ENCODE peak calls at places on chromosomes 7 and 10, in five cellular contexts. One of them, this sample, is unnamed.

GRCh38 chr7:57308631-57309408 is 141.2 kb upstream of the ZNF716 start:
- DNase-seq in HepG2: no peak
- DNase-seq in GM12878: no peak
- DNase-seq in A549: no peak
- DNase-seq in endothelial cell of umbilical vein: no peak
- DNase-seq in this sample: peak

GRCh38 chr7:23529262-23529859 is 2.4 kb downstream of the TRA2A start:
- DNase-seq in HepG2: no peak
- DNase-seq in GM12878: no peak
- DNase-seq in A549: no peak
- DNase-seq in endothelial cell of umbilical vein: no peak
- DNase-seq in this sample: no peak

GRCh38 chr10:103820101-103821062 is 35.0 kb downstream of the SH3PXD2A start:
- DNase-seq in HepG2: no peak
- DNase-seq in GM12878: no peak
- DNase-seq in A549: no peak
- DNase-seq in endothelial cell of umbilical vein: peak
- DNase-seq in this sample: no peak

GRCh38 chr10:17244712-17245365 is 16.8 kb downstream of the VIM start:
- DNase-seq in HepG2: no peak
- DNase-seq in GM12878: no peak
- DNase-seq in A549: no peak
- DNase-seq in endothelial cell of umbilical vein: peak
- DNase-seq in this sample: no peak

GRCh38 chr7:99561735-99562051 is 3.3 kb downstream of the ZNF655 start:
- DNase-seq in HepG2: no peak
- DNase-seq in GM12878: no peak
- DNase-seq in A549: no peak
- DNase-seq in endothelial cell of umbilical vein: no peak
- DNase-seq in this sample: no peak

GRCh38 chr7:137351941-137352340 is 8.4 kb upstream of the PTN start:
- DNase-seq in HepG2: no peak
- DNase-seq in GM12878: no peak
- DNase-seq in A549: no peak
- DNase-seq in endothelial cell of umbilical vein: no peak
- DNase-seq in this sample: no peak

GRCh38 chr10:65911431-65911830 is 1014.4 kb upstream of the LRRTM3 start:
- DNase-seq in HepG2: no peak
- DNase-seq in GM12878: no peak
- DNase-seq in A549: no peak
- DNase-seq in endothelial cell of umbilical vein: no peak
- DNase-seq in this sample: peak

GRCh38 chr7:40059057-40059456 is 75.4 kb downstream of the MPLKIP start:
- DNase-seq in HepG2: no peak
- DNase-seq in GM12878: no peak
- DNase-seq in A549: no peak
- DNase-seq in endothelial cell of umbilical vein: no peak
- DNase-seq in this sample: no peak

GRCh38 chr10:60140681-60141632 is 234.6 kb upstream of the CCDC6 start:
- DNase-seq in HepG2: peak
- DNase-seq in GM12878: no peak
- DNase-seq in A549: no peak
- DNase-seq in endothelial cell of umbilical vein: no peak
- DNase-seq in this sample: no peak

GRCh38 chr7:155858521-155859061 is 46.3 kb upstream of the SHH start:
- DNase-seq in HepG2: no peak
- DNase-seq in GM12878: no peak
- DNase-seq in A549: peak
- DNase-seq in endothelial cell of umbilical vein: no peak
- DNase-seq in this sample: no peak

GRCh38 chr7:47401571-47402570 is 180.0 kb downstream of the TNS3 start:
- DNase-seq in HepG2: no peak
- DNase-seq in GM12878: no peak
- DNase-seq in A549: no peak
- DNase-seq in endothelial cell of umbilical vein: no peak
- DNase-seq in this sample: no peak

GRCh38 chr7:9200666-9201065 is 767.3 kb downstream of the NXPH1 start:
- DNase-seq in HepG2: no peak
- DNase-seq in GM12878: no peak
- DNase-seq in A549: no peak
- DNase-seq in endothelial cell of umbilical vein: no peak
- DNase-seq in this sample: no peak

GRCh38 chr7:101924171-101924570 is 106.7 kb downstream of the CUX1 start:
- DNase-seq in HepG2: no peak
- DNase-seq in GM12878: no peak
- DNase-seq in A549: no peak
- DNase-seq in endothelial cell of umbilical vein: peak
- DNase-seq in this sample: no peak

GRCh38 chr10:29535012-29535777 is 99.6 kb downstream of the SVIL start:
- DNase-seq in HepG2: peak
- DNase-seq in GM12878: no peak
- DNase-seq in A549: peak
- DNase-seq in endothelial cell of umbilical vein: peak
- DNase-seq in this sample: peak

GRCh38 chr7:30921540-30921930 is 9.9 kb downstream of the AQP1 start:
- DNase-seq in HepG2: no peak
- DNase-seq in GM12878: no peak
- DNase-seq in A549: no peak
- DNase-seq in endothelial cell of umbilical vein: no peak
- DNase-seq in this sample: no peak

GRCh38 chr7:125316451-125316850 is 386.8 kb upstream of the POT1 start:
- DNase-seq in HepG2: peak
- DNase-seq in GM12878: no peak
- DNase-seq in A549: no peak
- DNase-seq in endothelial cell of umbilical vein: peak
- DNase-seq in this sample: peak

GRCh38 chr7:125358551-125359167 is 429.0 kb upstream of the POT1 start:
- DNase-seq in HepG2: no peak
- DNase-seq in GM12878: no peak
- DNase-seq in A549: no peak
- DNase-seq in endothelial cell of umbilical vein: peak
- DNase-seq in this sample: no peak

GRCh38 chr7:842436-843031 is 10.3 kb downstream of the SUN1 start:
- DNase-seq in HepG2: no peak
- DNase-seq in GM12878: no peak
- DNase-seq in A549: no peak
- DNase-seq in endothelial cell of umbilical vein: no peak
- DNase-seq in this sample: no peak

GRCh38 chr10:92598321-92598720 is 5.4 kb downstream of the KIF11 start:
- DNase-seq in HepG2: no peak
- DNase-seq in GM12878: no peak
- DNase-seq in A549: no peak
- DNase-seq in endothelial cell of umbilical vein: no peak
- DNase-seq in this sample: peak
- TF ChIP-seq MYC in HepG2: no peak
- TF ChIP-seq MYC in GM12878: no peak
- TF ChIP-seq MYC in A549: no peak
- TF ChIP-seq MYC in endothelial cell of umbilical vein: no peak
- TF ChIP-seq MYC in this sample: no peak

GRCh38 chr7:107130487-107131220 is 38.1 kb upstream of the HBP1 start:
- DNase-seq in HepG2: peak
- DNase-seq in GM12878: no peak
- DNase-seq in A549: peak
- DNase-seq in endothelial cell of umbilical vein: no peak
- DNase-seq in this sample: no peak
- TF ChIP-seq CTCF in HepG2: no peak
- TF ChIP-seq CTCF in GM12878: no peak
- TF ChIP-seq CTCF in A549: no peak
- TF ChIP-seq CTCF in endothelial cell of umbilical vein: peak
- TF ChIP-seq CTCF in this sample: peak

GRCh38 chr7:29606830-29607229 is 43.2 kb downstream of the PRR15 start:
- DNase-seq in HepG2: no peak
- DNase-seq in GM12878: no peak
- DNase-seq in A549: no peak
- DNase-seq in endothelial cell of umbilical vein: no peak
- DNase-seq in this sample: no peak

GRCh38 chr7:29607259-29607658 is 43.6 kb downstream of the PRR15 start:
- DNase-seq in HepG2: no peak
- DNase-seq in GM12878: no peak
- DNase-seq in A549: no peak
- DNase-seq in endothelial cell of umbilical vein: no peak
- DNase-seq in this sample: no peak

GRCh38 chr7:29606287-29606721 is 42.7 kb downstream of the PRR15 start:
- DNase-seq in HepG2: peak
- DNase-seq in GM12878: no peak
- DNase-seq in A549: peak
- DNase-seq in endothelial cell of umbilical vein: peak
- DNase-seq in this sample: no peak

GRCh38 chr7:29609162-29610030 is 45.8 kb downstream of the PRR15 start:
- DNase-seq in HepG2: peak
- DNase-seq in GM12878: no peak
- DNase-seq in A549: peak
- DNase-seq in endothelial cell of umbilical vein: peak
- DNase-seq in this sample: peak

GRCh38 chr7:29607889-29608288 is 44.3 kb downstream of the PRR15 start:
- DNase-seq in HepG2: no peak
- DNase-seq in GM12878: no peak
- DNase-seq in A549: no peak
- DNase-seq in endothelial cell of umbilical vein: no peak
- DNase-seq in this sample: no peak
- TF ChIP-seq POLR2A in HepG2: no peak
- TF ChIP-seq POLR2A in GM12878: no peak
- TF ChIP-seq POLR2A in A549: no peak
- TF ChIP-seq POLR2A in endothelial cell of umbilical vein: no peak
- TF ChIP-seq POLR2A in this sample: no peak

GRCh38 chr7:86534641-86535040 is 109.1 kb upstream of the GRM3 start:
- DNase-seq in HepG2: no peak
- DNase-seq in GM12878: no peak
- DNase-seq in A549: no peak
- DNase-seq in endothelial cell of umbilical vein: no peak
- DNase-seq in this sample: no peak
- TF ChIP-seq MYC in HepG2: no peak
- TF ChIP-seq MYC in GM12878: no peak
- TF ChIP-seq MYC in A549: no peak
- TF ChIP-seq MYC in endothelial cell of umbilical vein: no peak
- TF ChIP-seq MYC in this sample: no peak

DNA sequence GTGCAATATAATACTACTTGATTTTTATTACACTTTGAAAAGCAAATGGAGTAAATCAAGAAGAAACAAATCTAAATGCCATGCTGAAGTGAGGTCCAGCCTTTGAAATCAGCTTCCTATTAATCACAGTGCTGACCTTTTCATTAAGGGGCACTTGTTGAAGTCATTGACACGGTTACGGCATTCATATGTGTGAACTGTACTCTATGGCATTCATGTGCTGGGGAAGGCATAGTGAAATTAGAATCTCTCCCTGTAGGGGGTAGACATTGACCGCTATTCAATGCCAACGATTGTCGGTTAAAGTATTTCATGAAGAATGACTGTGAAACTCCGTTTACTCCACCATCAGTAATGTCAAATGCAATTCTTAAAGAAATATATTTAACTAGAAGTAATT is 296.1 kb upstream of the SEMA3A start:
- DNase-seq in HepG2: no peak
- DNase-seq in GM12878: no peak
- DNase-seq in A549: no peak
- DNase-seq in endothelial cell of umbilical vein: no peak
- DNase-seq in this sample: no peak
- TF ChIP-seq CTCF in HepG2: peak
- TF ChIP-seq CTCF in GM12878: no peak
- TF ChIP-seq CTCF in A549: no peak
- TF ChIP-seq CTCF in endothelial cell of umbilical vein: no peak
- TF ChIP-seq CTCF in this sample: no peak

GRCh38 chr7:129611246-129612111 is at the start of gene NRF1:
- DNase-seq in HepG2: peak
- DNase-seq in GM12878: peak
- DNase-seq in A549: peak
- DNase-seq in endothelial cell of umbilical vein: peak
- DNase-seq in this sample: peak
- TF ChIP-seq POLR2A in HepG2: peak
- TF ChIP-seq POLR2A in GM12878: peak
- TF ChIP-seq POLR2A in A549: peak
- TF ChIP-seq POLR2A in endothelial cell of umbilical vein: peak
- TF ChIP-seq POLR2A in this sample: peak

GRCh38 chr7:27940341-27940740 is 200.4 kb downstream of the TAX1BP1 start:
- DNase-seq in HepG2: no peak
- DNase-seq in GM12878: no peak
- DNase-seq in A549: no peak
- DNase-seq in endothelial cell of umbilical vein: no peak
- DNase-seq in this sample: no peak
- TF ChIP-seq MYC in HepG2: no peak
- TF ChIP-seq MYC in GM12878: no peak
- TF ChIP-seq MYC in A549: no peak
- TF ChIP-seq MYC in endothelial cell of umbilical vein: no peak
- TF ChIP-seq MYC in this sample: no peak